ENCODE peak calls at places on chromosomes 4 and X, in eight cellular contexts. One of them, this sample, is unnamed.

GRCh38 chrX:119228506-119229290 is 7.4 kb upstream of the PGRMC1 start:
- DNase-seq in cardiac fibroblast: peak
- DNase-seq in mammary epithelial cell: peak
- DNase-seq in choroid plexus epithelial cell: peak
- DNase-seq in right atrium auricular region: no peak
- DNase-seq in A549: peak
- DNase-seq in ovary: no peak
- DNase-seq in uterus: no peak
- DNase-seq in this sample: no peak

GRCh38 chrX:72123471-72124185 is 8.1 kb downstream of the RTL5 start:
- DNase-seq in cardiac fibroblast: peak
- DNase-seq in mammary epithelial cell: no peak
- DNase-seq in choroid plexus epithelial cell: peak
- DNase-seq in right atrium auricular region: peak
- DNase-seq in A549: no peak
- DNase-seq in ovary: no peak
- DNase-seq in uterus: no peak
- DNase-seq in this sample: peak

GRCh38 chrX:45806410-45807121 is 605.9 kb upstream of the DIPK2B start:
- DNase-seq in cardiac fibroblast: peak
- DNase-seq in mammary epithelial cell: peak
- DNase-seq in choroid plexus epithelial cell: peak
- DNase-seq in right atrium auricular region: no peak
- DNase-seq in A549: peak
- DNase-seq in ovary: no peak
- DNase-seq in uterus: no peak
- DNase-seq in this sample: no peak

GRCh38 chrX:71475906-71476305 is 57.0 kb upstream of the OGT start:
- DNase-seq in cardiac fibroblast: no peak
- DNase-seq in mammary epithelial cell: no peak
- DNase-seq in choroid plexus epithelial cell: no peak
- DNase-seq in right atrium auricular region: no peak
- DNase-seq in A549: no peak
- DNase-seq in ovary: no peak
- DNase-seq in uterus: no peak
- DNase-seq in this sample: no peak

GRCh38 chr4:38989487-38989886 is 42.7 kb downstream of the TMEM156 start:
- DNase-seq in cardiac fibroblast: no peak
- DNase-seq in mammary epithelial cell: peak
- DNase-seq in choroid plexus epithelial cell: no peak
- DNase-seq in right atrium auricular region: no peak
- DNase-seq in A549: no peak
- DNase-seq in ovary: no peak
- DNase-seq in uterus: no peak
- DNase-seq in this sample: no peak

GRCh38 chr4:47650584-47651130 is 165.6 kb downstream of the ATP10D start:
- DNase-seq in cardiac fibroblast: peak
- DNase-seq in mammary epithelial cell: no peak
- DNase-seq in choroid plexus epithelial cell: peak
- DNase-seq in right atrium auricular region: no peak
- DNase-seq in A549: no peak
- DNase-seq in ovary: no peak
- DNase-seq in uterus: no peak
- DNase-seq in this sample: no peak

GRCh38 chrX:151974336-151975227 is at the start of gene GABRE:
- DNase-seq in cardiac fibroblast: peak
- DNase-seq in mammary epithelial cell: no peak
- DNase-seq in choroid plexus epithelial cell: peak
- DNase-seq in right atrium auricular region: no peak
- DNase-seq in A549: peak
- DNase-seq in ovary: peak
- DNase-seq in uterus: peak
- DNase-seq in this sample: peak

GRCh38 chrX:47321386-47321785 is 49.0 kb upstream of the ZNF157 start:
- DNase-seq in cardiac fibroblast: peak
- DNase-seq in mammary epithelial cell: peak
- DNase-seq in choroid plexus epithelial cell: peak
- DNase-seq in right atrium auricular region: peak
- DNase-seq in A549: peak
- DNase-seq in ovary: peak
- DNase-seq in uterus: peak
- DNase-seq in this sample: peak

GRCh38 chr4:111821342-111821741 is 323.9 kb upstream of the FAM241A start:
- DNase-seq in cardiac fibroblast: no peak
- DNase-seq in mammary epithelial cell: no peak
- DNase-seq in choroid plexus epithelial cell: no peak
- DNase-seq in right atrium auricular region: no peak
- DNase-seq in A549: no peak
- DNase-seq in ovary: no peak
- DNase-seq in uterus: no peak
- DNase-seq in this sample: no peak

GRCh38 chr4:85793256-85793655 is 318.3 kb downstream of the ARHGAP24 start:
- DNase-seq in cardiac fibroblast: peak
- DNase-seq in mammary epithelial cell: no peak
- DNase-seq in choroid plexus epithelial cell: no peak
- DNase-seq in right atrium auricular region: no peak
- DNase-seq in A549: no peak
- DNase-seq in ovary: no peak
- DNase-seq in uterus: no peak
- DNase-seq in this sample: no peak

GRCh38 chr4:86482851-86483490 is 111.1 kb upstream of the PTPN13 start:
- DNase-seq in cardiac fibroblast: peak
- DNase-seq in mammary epithelial cell: no peak
- DNase-seq in choroid plexus epithelial cell: peak
- DNase-seq in right atrium auricular region: no peak
- DNase-seq in A549: no peak
- DNase-seq in ovary: no peak
- DNase-seq in uterus: no peak
- DNase-seq in this sample: peak

GRCh38 chr4:15964159-15964558 is 1.2 kb upstream of the FGFBP2 start:
- DNase-seq in cardiac fibroblast: no peak
- DNase-seq in mammary epithelial cell: no peak
- DNase-seq in choroid plexus epithelial cell: no peak
- DNase-seq in right atrium auricular region: no peak
- DNase-seq in A549: no peak
- DNase-seq in ovary: no peak
- DNase-seq in uterus: no peak
- DNase-seq in this sample: no peak

GRCh38 chr4:40003986-40004385 is 26.3 kb upstream of the PDS5A start:
- DNase-seq in cardiac fibroblast: peak
- DNase-seq in mammary epithelial cell: peak
- DNase-seq in choroid plexus epithelial cell: peak
- DNase-seq in right atrium auricular region: no peak
- DNase-seq in A549: peak
- DNase-seq in ovary: no peak
- DNase-seq in uterus: no peak
- DNase-seq in this sample: no peak

GRCh38 chr4:37447886-37448285 is 203.3 kb downstream of the NWD2 start:
- DNase-seq in cardiac fibroblast: no peak
- DNase-seq in mammary epithelial cell: no peak
- DNase-seq in choroid plexus epithelial cell: no peak
- DNase-seq in right atrium auricular region: no peak
- DNase-seq in A549: no peak
- DNase-seq in ovary: no peak
- DNase-seq in uterus: no peak
- DNase-seq in this sample: no peak

GRCh38 chr4:680931-681645 is 6.7 kb downstream of the MYL5 start:
- DNase-seq in cardiac fibroblast: peak
- DNase-seq in mammary epithelial cell: no peak
- DNase-seq in choroid plexus epithelial cell: peak
- DNase-seq in right atrium auricular region: no peak
- DNase-seq in A549: peak
- DNase-seq in ovary: no peak
- DNase-seq in uterus: peak
- DNase-seq in this sample: peak

GRCh38 chr4:38757945-38758344 is 24.8 kb downstream of the TLR10 start:
- DNase-seq in cardiac fibroblast: no peak
- DNase-seq in mammary epithelial cell: no peak
- DNase-seq in choroid plexus epithelial cell: no peak
- DNase-seq in right atrium auricular region: no peak
- DNase-seq in A549: peak
- DNase-seq in ovary: no peak
- DNase-seq in uterus: no peak
- DNase-seq in this sample: no peak

GRCh38 chr4:11232004-11232403 is 196.7 kb downstream of the HS3ST1 start:
- DNase-seq in cardiac fibroblast: peak
- DNase-seq in mammary epithelial cell: no peak
- DNase-seq in choroid plexus epithelial cell: no peak
- DNase-seq in right atrium auricular region: no peak
- DNase-seq in A549: no peak
- DNase-seq in ovary: no peak
- DNase-seq in uterus: no peak
- DNase-seq in this sample: no peak

GRCh38 chr4:184932343-184932742 is 85.9 kb upstream of the HELT start:
- DNase-seq in cardiac fibroblast: no peak
- DNase-seq in mammary epithelial cell: no peak
- DNase-seq in choroid plexus epithelial cell: no peak
- DNase-seq in right atrium auricular region: no peak
- DNase-seq in A549: no peak
- DNase-seq in ovary: no peak
- DNase-seq in uterus: no peak
- DNase-seq in this sample: no peak

GRCh38 chr4:5892321-5893012 is 419 bp downstream of the CRMP1 start:
- DNase-seq in cardiac fibroblast: no peak
- DNase-seq in mammary epithelial cell: no peak
- DNase-seq in choroid plexus epithelial cell: no peak
- DNase-seq in right atrium auricular region: no peak
- DNase-seq in A549: no peak
- DNase-seq in ovary: no peak
- DNase-seq in uterus: no peak
- DNase-seq in this sample: peak

GRCh38 chrX:54794004-54794403 is 4.1 kb downstream of the ITIH6 start:
- DNase-seq in cardiac fibroblast: peak
- DNase-seq in mammary epithelial cell: no peak
- DNase-seq in choroid plexus epithelial cell: no peak
- DNase-seq in right atrium auricular region: no peak
- DNase-seq in A549: no peak
- DNase-seq in ovary: no peak
- DNase-seq in uterus: no peak
- DNase-seq in this sample: no peak

GRCh38 chr4:88860594-88860993 is 163.0 kb upstream of the NAP1L5 start:
- DNase-seq in cardiac fibroblast: no peak
- DNase-seq in mammary epithelial cell: no peak
- DNase-seq in choroid plexus epithelial cell: no peak
- DNase-seq in right atrium auricular region: no peak
- DNase-seq in A549: no peak
- DNase-seq in ovary: no peak
- DNase-seq in uterus: no peak
- DNase-seq in this sample: no peak
- TF ChIP-seq CTCF in cardiac fibroblast: no peak
- TF ChIP-seq CTCF in mammary epithelial cell: no peak
- TF ChIP-seq CTCF in choroid plexus epithelial cell: no peak
- TF ChIP-seq CTCF in right atrium auricular region: no peak
- TF ChIP-seq CTCF in A549: no peak
- TF ChIP-seq CTCF in ovary: no peak
- TF ChIP-seq CTCF in uterus: no peak
- TF ChIP-seq CTCF in this sample: no peak

DNA sequence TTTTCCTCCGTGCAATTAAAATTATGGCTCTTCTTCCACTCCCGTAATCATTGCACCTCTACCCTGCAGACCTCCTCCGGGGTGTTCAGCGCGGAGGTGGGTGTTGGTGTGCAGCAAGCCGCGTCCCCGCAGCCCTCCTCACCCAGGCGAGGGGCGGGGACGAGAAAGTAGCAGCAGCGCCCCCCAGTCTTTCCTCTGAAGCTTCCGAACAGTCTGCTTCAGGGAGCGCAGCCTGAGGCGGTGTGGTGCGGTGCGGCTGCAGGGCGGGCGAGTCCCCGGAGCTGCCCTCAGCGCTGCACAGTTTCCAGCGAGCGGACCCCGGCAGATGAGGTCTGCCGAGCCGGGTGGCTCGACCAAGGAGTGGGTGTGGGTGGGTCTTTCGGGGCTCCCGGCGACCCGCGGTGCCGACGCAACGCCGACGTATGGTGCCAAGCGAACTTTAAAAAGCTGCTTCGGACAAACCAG is at the start of gene FRAS1:
- DNase-seq in cardiac fibroblast: peak
- DNase-seq in mammary epithelial cell: peak
- DNase-seq in choroid plexus epithelial cell: peak
- DNase-seq in right atrium auricular region: no peak
- DNase-seq in A549: peak
- DNase-seq in ovary: peak
- DNase-seq in uterus: peak
- DNase-seq in this sample: peak
- TF ChIP-seq CTCF in cardiac fibroblast: no peak
- TF ChIP-seq CTCF in mammary epithelial cell: no peak
- TF ChIP-seq CTCF in choroid plexus epithelial cell: no peak
- TF ChIP-seq CTCF in right atrium auricular region: no peak
- TF ChIP-seq CTCF in A549: peak
- TF ChIP-seq CTCF in ovary: no peak
- TF ChIP-seq CTCF in uterus: no peak
- TF ChIP-seq CTCF in this sample: no peak

GRCh38 chrX:112367065-112367464 is 284.5 kb upstream of the TRPC5 start:
- DNase-seq in cardiac fibroblast: no peak
- DNase-seq in mammary epithelial cell: no peak
- DNase-seq in choroid plexus epithelial cell: no peak
- DNase-seq in right atrium auricular region: no peak
- DNase-seq in A549: no peak
- DNase-seq in ovary: no peak
- DNase-seq in uterus: no peak
- DNase-seq in this sample: no peak

DNA sequence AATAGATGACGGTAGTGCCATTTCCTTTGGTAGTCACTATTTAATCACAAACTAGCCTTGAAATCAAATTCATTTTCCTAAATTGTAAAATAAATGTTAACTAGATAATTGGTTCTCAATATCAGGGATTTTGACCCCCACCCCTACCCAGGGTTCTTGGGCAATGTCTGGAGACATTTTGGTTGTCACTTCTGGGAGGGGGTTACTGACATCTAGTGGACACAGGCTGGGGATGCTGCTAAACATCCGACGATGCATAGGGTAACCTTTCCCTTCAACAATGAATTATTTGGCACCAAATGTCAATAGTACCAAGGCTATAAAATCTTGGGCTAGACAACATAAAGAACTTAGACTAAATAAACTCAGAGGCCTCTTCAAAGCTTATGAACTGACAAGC is 285.8 kb upstream of the TRPC5 start:
- DNase-seq in cardiac fibroblast: no peak
- DNase-seq in mammary epithelial cell: no peak
- DNase-seq in choroid plexus epithelial cell: no peak
- DNase-seq in right atrium auricular region: no peak
- DNase-seq in A549: no peak
- DNase-seq in ovary: no peak
- DNase-seq in uterus: no peak
- DNase-seq in this sample: peak
- TF ChIP-seq CTCF in cardiac fibroblast: no peak
- TF ChIP-seq CTCF in mammary epithelial cell: peak
- TF ChIP-seq CTCF in choroid plexus epithelial cell: no peak
- TF ChIP-seq CTCF in right atrium auricular region: no peak
- TF ChIP-seq CTCF in A549: no peak
- TF ChIP-seq CTCF in ovary: no peak
- TF ChIP-seq CTCF in uterus: no peak
- TF ChIP-seq CTCF in this sample: peak

DNA sequence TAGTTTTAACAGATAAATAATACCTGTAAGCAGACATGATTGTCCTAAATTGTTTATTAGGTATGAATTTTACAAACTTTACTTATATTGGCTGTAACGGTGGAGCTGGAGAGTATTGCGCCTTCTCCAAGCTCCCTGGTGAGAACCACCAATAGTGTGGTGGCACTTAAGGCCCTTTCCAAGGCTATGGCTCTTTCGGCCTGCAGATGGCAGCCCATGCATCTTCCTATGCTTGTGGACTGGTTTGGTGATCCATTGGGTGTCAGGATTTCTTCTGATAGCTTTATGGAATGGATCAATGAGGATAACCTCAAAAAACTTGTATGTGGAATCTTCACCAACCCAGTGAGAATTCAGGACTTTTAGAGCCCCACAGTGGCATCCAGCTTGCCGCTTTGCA is 7.8 kb downstream of the LARP1B start:
- DNase-seq in cardiac fibroblast: peak
- DNase-seq in mammary epithelial cell: peak
- DNase-seq in choroid plexus epithelial cell: peak
- DNase-seq in right atrium auricular region: no peak
- DNase-seq in A549: peak
- DNase-seq in ovary: no peak
- DNase-seq in uterus: no peak
- DNase-seq in this sample: no peak
- TF ChIP-seq CTCF in cardiac fibroblast: peak
- TF ChIP-seq CTCF in mammary epithelial cell: peak
- TF ChIP-seq CTCF in choroid plexus epithelial cell: peak
- TF ChIP-seq CTCF in right atrium auricular region: no peak
- TF ChIP-seq CTCF in A549: peak
- TF ChIP-seq CTCF in ovary: no peak
- TF ChIP-seq CTCF in uterus: no peak
- TF ChIP-seq CTCF in this sample: no peak

This sample was measured in nephron progenitor cell.